ENCODE peak calls at places on chromosomes 11 and 22, in five cellular contexts. Q, K, C, S and N are unnamed samples.

GRCh38 chr22:33038836-33039235 is 19.3 kb downstream of the SYN3 start:
- DNase-seq in K (no peak), S (no peak), C (no peak), Q (no peak), N (no peak)

GRCh38 chr11:1563697-1564534 is 8.2 kb downstream of the DUSP8 start:
- DNase-seq in C (no peak), Q (no peak), S (no peak), K (no peak), N (no peak)

GRCh38 chr11:117678651-117679407 is 118.2 kb downstream of the DSCAML1 start:
- DNase-seq in K (no peak), Q (no peak), C (no peak), S (no peak), N (no peak)

GRCh38 chr11:2813141-2813908 is 72.2 kb downstream of the CDKN1C start:
- DNase-seq in K (peak; percentile 48), Q (peak; percentile 35), C (no peak), S (no peak), N (no peak)

GRCh38 chr11:57459112-57460016 is 964 bp upstream of the RTN4RL2 start:
- DNase-seq in Q (no peak), K (peak; percentile 33), S (no peak), C (peak; percentile 75), N (no peak)

GRCh38 chr11:69704508-69705245 is 855 bp upstream of the FGF19 start:
- DNase-seq in S (no peak), Q (no peak), C (peak; percentile 96), K (peak; percentile 30), N (peak; percentile 46)

GRCh38 chr11:64703048-64703447 is 19.9 kb downstream of the NRXN2 start:
- DNase-seq in K (no peak), Q (no peak), C (no peak), S (no peak), N (no peak)

GRCh38 chr11:11032072-11032471 is 174.2 kb upstream of the ZBED5 start:
- DNase-seq in K (no peak), Q (no peak), S (no peak), C (no peak), N (no peak)

GRCh38 chr11:70606248-70606950 is 208.1 kb downstream of the CTTN start:
- DNase-seq in Q (no peak), C (no peak), S (no peak), K (no peak), N (no peak)

GRCh38 chr11:65246506-65246905 is 15.3 kb upstream of the POLA2 start:
- DNase-seq in K (no peak), C (no peak), S (no peak), Q (no peak), N (no peak)

DNA sequence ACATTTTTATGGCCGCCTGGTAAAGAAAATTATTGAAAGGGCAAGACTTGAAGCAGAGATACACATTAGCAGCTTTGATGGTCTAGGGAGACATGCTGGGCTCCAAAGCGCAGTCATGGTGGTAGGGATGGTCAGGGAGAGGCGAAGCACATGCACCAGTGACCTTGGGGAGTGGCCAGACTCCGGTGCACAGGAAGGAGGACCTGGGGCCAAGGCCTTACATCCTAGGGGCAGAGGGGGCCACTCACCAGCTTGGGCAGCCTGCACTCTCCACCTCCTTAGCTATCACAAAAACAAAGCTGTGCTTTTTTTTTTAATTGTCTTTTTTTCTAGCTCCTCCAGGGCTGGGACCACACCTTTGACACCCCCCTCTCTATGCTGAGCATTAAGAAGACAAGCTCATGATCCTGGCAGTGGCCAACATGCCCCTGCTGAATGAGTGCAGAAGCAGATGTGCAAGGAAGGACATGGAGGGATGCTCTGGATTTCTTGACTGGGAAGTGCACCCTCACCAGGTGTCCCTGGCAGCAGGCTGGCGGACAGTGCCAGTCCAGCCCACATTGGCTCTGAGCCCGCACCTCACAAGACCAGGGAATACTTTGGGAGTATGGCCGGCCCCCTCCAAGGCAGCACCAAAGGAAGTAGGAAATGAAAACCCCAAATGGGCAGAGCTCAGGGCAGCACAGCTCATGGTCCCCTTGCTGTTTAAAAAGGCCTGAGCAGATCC is 619.9 kb downstream of the TBC1D22A start:
- DNase-seq in C (no peak), S (no peak), K (no peak), Q (no peak), N (no peak)
- TF ChIP-seq KDM1A in C (no peak), S (no peak), K (no peak), Q (no peak), N (no peak)

DNA sequence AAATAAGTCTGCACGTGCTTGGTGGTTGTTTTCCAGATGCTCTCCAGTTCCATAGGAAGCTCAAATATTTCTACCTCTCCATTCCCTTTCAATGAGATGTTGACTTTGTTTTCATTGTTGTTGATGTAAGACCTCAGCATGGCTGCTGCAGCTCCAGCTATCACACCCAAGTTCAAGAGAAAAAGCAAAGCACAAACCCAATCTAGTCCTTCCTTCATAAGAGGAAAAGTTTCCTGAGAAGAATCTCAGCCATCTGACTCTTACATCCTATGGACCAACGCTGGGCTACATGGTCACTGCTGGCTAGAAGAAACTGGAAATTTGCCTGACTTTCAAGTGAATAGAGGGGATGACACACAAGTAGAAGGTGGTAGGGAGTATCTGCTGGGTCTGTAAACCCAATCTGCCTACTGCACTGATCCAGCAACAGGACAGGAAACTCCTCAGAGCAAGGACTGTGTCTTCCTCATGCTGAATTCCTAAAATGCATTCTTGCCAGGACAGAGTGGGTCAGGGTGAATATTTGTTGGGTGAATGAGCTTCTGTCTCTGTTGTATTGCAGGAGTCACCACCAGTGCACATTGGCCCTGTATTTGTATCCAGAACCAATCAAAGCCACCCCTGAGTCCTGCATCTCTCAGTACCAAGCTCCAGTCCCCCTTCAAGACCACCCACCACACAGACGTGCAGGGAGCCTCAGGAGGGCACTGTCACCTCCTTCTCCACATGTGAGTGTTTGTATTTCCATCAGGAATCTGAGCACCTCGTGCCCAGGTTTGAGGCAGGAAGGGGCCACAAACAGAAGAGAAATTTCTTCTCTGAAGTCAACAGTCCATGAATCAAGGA is 118.0 kb upstream of the IGLL5 start:
- DNase-seq in Q (no peak), K (no peak), S (no peak), C (no peak), N (no peak)
- TF ChIP-seq USF2 in Q (no peak), K (no peak), S (no peak), C (no peak), N (no peak)

DNA sequence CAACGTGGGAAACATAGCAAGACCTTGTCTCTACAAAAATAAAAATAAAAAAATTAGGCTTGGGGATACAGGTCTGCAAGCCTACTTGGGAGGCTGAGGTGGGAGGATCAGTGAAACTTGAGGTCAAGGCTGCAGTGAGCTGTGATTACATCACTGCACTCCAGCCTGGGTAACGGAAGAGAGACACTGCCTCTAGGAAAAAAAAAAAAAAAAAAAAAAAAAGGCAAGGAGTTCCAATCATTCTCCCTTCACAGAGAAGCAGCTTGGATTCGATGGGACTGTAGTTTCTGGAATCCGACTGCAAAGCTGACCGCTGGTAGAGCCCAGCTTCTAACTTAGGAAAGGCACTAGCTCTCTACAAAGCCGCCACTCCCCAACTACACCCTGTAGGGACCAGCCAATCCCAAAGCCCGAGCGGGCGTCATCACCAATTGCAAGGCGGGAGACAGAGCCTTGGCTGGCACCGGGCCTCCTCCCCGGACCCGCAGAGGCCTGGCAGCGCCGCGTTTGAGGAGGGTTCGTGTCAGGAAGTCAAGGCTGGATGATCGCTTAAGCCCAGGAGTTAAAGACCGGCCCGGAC is 699 bp upstream of the DDB2 start:
- DNase-seq in C (peak; percentile 88), S (peak; percentile 49), Q (peak; percentile 86), K (peak; percentile 22), N (peak; percentile 96)
- TF ChIP-seq POLR2A in C (peak; percentile 75), S (no peak), Q (peak; percentile 21), K (no peak), N (peak; percentile 79)

DNA sequence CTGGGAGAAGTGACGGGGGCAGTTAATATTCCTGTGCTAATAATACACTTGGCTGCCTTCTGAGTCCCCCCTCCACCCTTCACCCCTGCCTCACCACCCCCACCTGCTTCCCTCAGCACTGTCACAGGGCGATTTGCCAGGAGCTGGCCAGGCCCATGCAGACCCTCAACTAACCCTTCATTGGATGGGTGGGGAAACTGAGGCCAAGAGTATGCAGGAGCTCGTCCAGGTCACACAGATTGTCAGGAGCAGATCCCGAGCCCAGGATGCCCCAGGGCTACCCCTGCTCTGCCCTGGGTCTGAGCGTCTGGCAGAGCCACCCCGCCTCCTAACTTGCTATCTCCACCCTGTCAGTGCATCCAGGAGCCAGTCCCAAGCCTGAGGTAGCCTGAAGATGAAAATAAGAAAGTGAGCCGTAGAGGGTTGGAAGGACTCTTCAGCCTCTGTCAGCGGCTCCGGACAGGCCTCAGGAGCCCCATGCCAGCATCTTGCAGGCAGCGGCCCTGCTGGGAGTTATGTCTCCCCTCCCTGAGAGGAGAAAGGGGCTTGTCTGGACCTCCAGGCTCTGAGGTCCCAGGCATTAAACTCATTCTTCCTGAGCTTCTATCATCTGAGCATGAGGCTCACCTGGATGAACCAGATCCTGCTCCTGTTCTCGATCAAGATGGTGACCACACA is 6.2 kb downstream of the TPBGL start:
- DNase-seq in Q (no peak), C (no peak), S (no peak), K (no peak), N (no peak)
- TF ChIP-seq KDM1A in Q (no peak), C (no peak), S (no peak), K (no peak), N (no peak)

DNA sequence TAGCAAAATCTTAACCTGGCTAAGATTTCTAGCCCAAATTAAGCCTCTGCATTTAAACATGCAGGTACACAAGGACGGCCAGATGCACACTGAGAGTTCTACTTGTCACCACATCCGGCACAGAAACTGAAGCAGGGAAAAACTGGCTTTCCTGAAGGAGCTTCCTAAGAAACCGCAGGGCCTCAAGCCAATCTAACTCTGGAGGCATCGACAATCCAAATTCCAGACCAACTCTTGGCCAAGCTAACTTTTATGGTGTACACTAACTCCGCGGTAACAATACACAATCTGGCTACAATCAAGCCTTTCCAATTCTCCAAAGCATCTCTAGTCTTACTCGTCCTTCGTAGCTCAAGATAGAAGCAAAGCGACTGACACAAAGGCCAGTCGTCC is 1.2 kb downstream of the MSANTD2 start:
- DNase-seq in S (no peak), C (no peak), K (peak; percentile 26), Q (no peak), N (no peak)
- TF ChIP-seq USF2 in S (no peak), C (no peak), K (no peak), Q (no peak), N (no peak)

DNA sequence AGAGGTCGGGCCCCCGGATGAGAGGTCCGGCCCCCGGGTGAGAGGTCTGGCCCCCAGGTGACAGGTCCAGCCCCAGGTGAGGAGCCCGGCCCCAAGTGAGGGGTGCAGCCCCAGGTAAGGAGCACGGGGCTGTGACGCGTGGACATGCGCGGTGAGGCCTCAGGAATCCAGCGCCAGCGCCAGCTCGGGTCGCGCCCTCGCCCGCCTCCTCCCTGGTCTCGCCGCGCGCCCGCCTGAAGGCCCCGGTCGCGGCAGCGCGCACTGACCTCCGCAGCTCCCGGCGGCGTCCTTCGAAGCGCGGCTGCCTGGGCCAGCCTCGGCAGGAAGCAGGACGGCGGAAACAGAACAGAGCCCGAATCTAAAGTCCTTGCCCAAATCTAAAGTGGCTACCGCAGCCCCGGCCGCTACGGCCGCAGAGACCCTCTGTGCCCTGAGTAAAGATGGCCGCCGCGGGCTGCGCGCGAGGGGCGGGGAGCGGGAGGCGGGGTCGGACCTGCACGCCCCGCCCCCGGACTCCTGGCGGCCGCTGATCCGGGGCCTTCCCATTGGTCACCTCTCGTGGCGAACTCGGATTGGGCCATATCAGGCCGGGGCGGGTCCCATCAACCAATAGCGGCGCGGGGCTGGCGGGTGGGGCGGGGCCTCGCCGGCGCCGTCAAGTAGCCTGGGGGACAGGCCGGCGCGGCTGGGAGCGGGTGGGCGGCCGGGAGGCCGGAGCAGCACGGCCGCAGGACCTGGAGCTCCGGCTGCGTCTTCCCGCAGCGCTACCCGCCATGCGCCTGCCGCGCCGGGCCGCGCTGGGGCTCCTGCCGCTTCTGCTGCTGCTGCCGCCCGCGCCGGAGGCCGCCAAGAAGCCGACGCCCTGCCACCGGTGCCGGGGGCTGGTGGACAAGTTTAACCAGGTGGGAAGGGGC is at the start of the genes ALG12 and CRELD2:
- DNase-seq in K (peak; percentile 94), Q (peak; percentile 91), C (peak; percentile 96), S (peak; percentile 70), N (peak; percentile 87)
- TF ChIP-seq POLR2A in K (peak; percentile 63), Q (peak; percentile 77), C (peak; percentile 60), S (peak; percentile 76), N (peak; percentile 84)